ENCODE peak calls at places on chromosomes 4 and X, in ten cellular contexts. M is Panc1, W is endothelial cell of umbilical vein, I is heart left ventricle, V is left lung, D is brain microvascular endothelial cell, G is tibial nerve, O is cardiac muscle cell, H is dorsolateral prefrontal cortex, P is adrenal gland. F is an unnamed sample.

GRCh38 chr4:2798399-2799301 is 5.8 kb downstream of the SH3BP2 start:
- DNase-seq in M (no peak), D (no peak), I (peak; percentile 79), H (peak; percentile 56), W (peak; percentile 83), P (peak; percentile 86), V (peak; percentile 84), O (peak; percentile 72), G (peak; percentile 23), F (no peak)

GRCh38 chr4:32140636-32141035 is 1420.5 kb downstream of the PCDH7 start:
- DNase-seq in D (peak; percentile 82), H (no peak), M (no peak), W (peak; percentile 93), O (peak; percentile 80), I (no peak), P (no peak), V (no peak), G (no peak), F (no peak)

GRCh38 chr4:3174371-3175338 is 74.3 kb upstream of the MSANTD1 start:
- DNase-seq in M (no peak), V (no peak), D (no peak), W (no peak), G (no peak), P (no peak), I (no peak), O (no peak), H (no peak), F (no peak)

GRCh38 chrX:131792356-131792749 is 230.7 kb upstream of the STK26 start:
- DNase-seq in H (peak; percentile 86), V (peak; percentile 88), I (peak; percentile 91), M (peak; percentile 99), O (no peak), G (no peak), W (no peak), P (no peak), D (peak; percentile 87), F (no peak)

GRCh38 chr4:153634737-153635353 is 49.2 kb upstream of the TLR2 start:
- DNase-seq in H (no peak), W (peak; percentile 14), V (no peak), D (no peak), M (no peak), P (no peak), G (no peak), I (no peak), O (peak; percentile 51), F (no peak)

GRCh38 chr4:184836613-184837012 is 10.8 kb upstream of the ACSL1 start:
- DNase-seq in M (no peak), V (no peak), I (no peak), H (no peak), P (no peak), W (no peak), G (no peak), D (no peak), O (no peak), F (no peak)

GRCh38 chrX:72540318-72540717 is 32.3 kb downstream of the HDAC8 start:
- DNase-seq in O (peak; percentile 46), G (no peak), I (no peak), W (peak; percentile 30), H (no peak), P (no peak), M (no peak), V (no peak), D (no peak), F (no peak)

GRCh38 chrX:7019555-7019954 is 128.0 kb upstream of the STS start:
- DNase-seq in V (no peak), I (no peak), M (no peak), D (no peak), H (no peak), O (no peak), P (no peak), G (no peak), W (no peak), F (no peak)

GRCh38 chrX:68761086-68761485 is 67.7 kb upstream of the EFNB1 start:
- DNase-seq in M (no peak), H (no peak), D (no peak), W (no peak), P (no peak), O (no peak), I (no peak), G (no peak), V (no peak), F (no peak)

GRCh38 chrX:68758671-68759070 is 70.2 kb upstream of the EFNB1 start:
- DNase-seq in V (no peak), H (no peak), P (no peak), O (no peak), G (no peak), M (no peak), W (no peak), I (no peak), D (no peak), F (no peak)

GRCh38 chrX:68763481-68763880 is 65.3 kb upstream of the EFNB1 start:
- DNase-seq in I (no peak), G (no peak), M (no peak), V (no peak), P (no peak), H (no peak), W (no peak), O (no peak), D (no peak), F (no peak)

GRCh38 chrX:68757331-68757730 is 71.5 kb upstream of the EFNB1 start:
- DNase-seq in M (no peak), H (no peak), W (no peak), D (no peak), G (no peak), V (no peak), O (no peak), P (no peak), I (no peak), F (no peak)

GRCh38 chrX:68762649-68763268 is 66.1 kb upstream of the EFNB1 start:
- DNase-seq in H (no peak), I (no peak), V (no peak), P (no peak), M (no peak), O (no peak), W (no peak), D (no peak), G (peak; percentile 15), F (no peak)
- H3K27me3 ChIP-seq in H (peaks cover under 1% of the 10 kb centered on the region), I (no peaks in the 10 kb centered on the region), V (no peaks in the 10 kb centered on the region), P (no peaks in the 10 kb centered on the region), M (no peaks in the 10 kb centered on the region), O (no peaks in the 10 kb centered on the region), W (no peaks in the 10 kb centered on the region), D (no peaks in the 10 kb centered on the region), G (no peaks in the 10 kb centered on the region), F (no peaks in the 10 kb centered on the region)

GRCh38 chrX:2967012-2967411 is 37.9 kb upstream of the ARSD start:
- DNase-seq in D (no peak), V (no peak), W (no peak), M (no peak), O (no peak), G (no peak), I (no peak), P (no peak), H (no peak), F (no peak)

GRCh38 chrX:2965965-2966364 is 36.8 kb upstream of the ARSD start:
- DNase-seq in D (no peak), P (no peak), O (no peak), H (no peak), G (no peak), M (no peak), I (no peak), V (no peak), W (no peak), F (no peak)

GRCh38 chrX:2967584-2967983 is 38.4 kb upstream of the ARSD start:
- DNase-seq in P (no peak), D (no peak), G (no peak), V (no peak), O (no peak), I (no peak), W (no peak), M (no peak), H (no peak), F (no peak)

GRCh38 chrX:2969021-2969420 is 37.3 kb upstream of the ARSH start:
- DNase-seq in H (no peak), O (no peak), G (no peak), W (no peak), M (no peak), I (no peak), D (no peak), P (no peak), V (no peak), F (no peak)

DNA sequence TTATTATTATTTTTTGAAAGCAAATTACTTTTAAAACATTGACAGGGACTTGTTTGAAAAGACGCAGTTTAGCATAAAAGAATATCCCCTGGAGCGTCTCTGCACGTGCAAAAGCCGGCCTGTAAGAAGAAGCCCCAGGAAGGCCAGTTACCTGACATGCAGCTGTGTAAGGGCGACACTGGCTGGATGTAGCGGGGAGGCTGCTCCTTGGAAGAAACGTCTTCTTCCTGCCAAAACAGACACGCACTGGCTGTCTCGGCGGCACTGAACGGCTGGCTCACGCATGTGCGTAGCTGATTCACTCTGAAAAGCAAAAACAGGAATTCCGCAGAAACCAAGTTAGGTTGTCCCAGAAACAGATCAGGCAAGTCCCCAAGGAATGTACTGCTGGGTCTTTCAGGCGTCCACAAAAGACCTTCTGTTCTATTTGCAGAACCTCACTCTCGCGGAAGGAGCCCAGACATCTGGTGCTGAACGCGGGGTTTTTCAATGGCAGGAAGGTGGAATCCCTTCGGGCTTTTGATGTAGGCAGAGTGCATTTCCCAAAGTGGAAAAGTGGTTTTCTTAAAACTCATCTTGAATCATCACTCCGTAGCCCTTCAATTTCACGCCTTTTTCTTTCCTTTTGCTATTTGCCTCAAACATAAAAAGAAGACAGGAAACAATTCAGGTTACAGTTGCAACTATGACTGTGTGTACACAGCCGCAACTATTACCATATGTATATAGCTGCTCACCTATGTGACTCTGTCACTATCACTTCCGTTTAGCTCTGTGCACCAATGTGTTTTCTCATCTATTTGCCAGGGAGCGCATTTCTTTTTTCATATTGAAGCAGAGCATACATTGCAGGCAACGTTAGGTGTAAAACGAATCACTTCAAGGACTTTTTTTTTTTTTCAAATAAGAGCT is 38.1 kb upstream of the ARSH start:
- DNase-seq in O (peak; percentile 62), W (peak; percentile 5), P (peak; percentile 53), M (no peak), D (peak; percentile 78), G (peak; percentile 17), V (peak; percentile 35), H (peak; percentile 52), I (no peak), F (no peak)
- TF ChIP-seq CTCF in O (no peak), W (no peak), P (no peak), M (no peak), D (peak; percentile 27), G (no peak), V (no peak), H (no peak), I (no peak), F (no peak)

DNA sequence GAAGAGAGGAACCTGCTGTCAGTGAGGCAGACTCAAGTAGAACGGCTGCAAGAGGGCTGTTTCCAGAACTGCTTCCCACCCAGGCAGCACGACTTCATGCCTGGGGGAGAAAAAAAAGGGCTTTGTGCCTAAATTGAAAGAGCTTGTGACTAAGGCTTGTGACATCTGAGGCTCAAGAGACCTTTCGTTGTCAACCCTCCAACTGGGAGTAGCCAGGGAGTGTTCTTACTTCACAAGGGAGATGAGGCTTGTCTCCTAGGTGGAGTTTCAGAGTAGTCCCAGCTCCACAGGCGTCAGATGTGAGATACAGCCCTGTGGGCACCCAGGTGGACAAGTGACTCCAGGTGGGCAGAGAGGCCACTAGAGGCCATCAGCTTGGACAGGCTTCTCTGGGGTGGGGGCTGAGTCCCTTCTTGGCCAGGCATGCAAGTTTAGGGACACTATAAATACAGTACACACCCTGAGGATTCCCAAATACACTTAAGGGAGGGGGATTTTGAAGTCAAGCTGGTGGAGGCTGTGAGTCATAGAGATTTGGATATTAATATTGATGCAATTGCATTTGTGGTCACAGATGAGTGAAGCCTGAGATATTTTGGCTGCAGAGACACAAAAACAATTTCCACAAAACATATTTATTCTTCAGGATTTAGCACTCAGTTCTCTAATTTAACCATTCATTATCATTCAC is 40.1 kb upstream of the SETD7 start:
- DNase-seq in W (no peak), H (no peak), D (peak; percentile 48), O (peak; percentile 33), G (peak; percentile 30), P (no peak), M (no peak), I (peak; percentile 29), V (no peak), F (no peak)
- H3K27ac ChIP-seq in W (no peak overlapping the region), H (no peak overlapping the region), D (no peak overlapping the region), O (no peak overlapping the region), G (peak overlapping the region; percentile 63), P (no peak overlapping the region), M (no peak overlapping the region), I (no peak overlapping the region), V (no peak overlapping the region), F (no peak overlapping the region)

GRCh38 chr4:7343353-7343655 is 91.4 kb downstream of the PSAPL1 start:
- DNase-seq in P (no peak), V (no peak), W (no peak), I (no peak), G (no peak), H (no peak), O (no peak), M (no peak), D (no peak), F (no peak)
- H3K27me3 ChIP-seq in P (no peaks in the 10 kb centered on the region), V (no peaks in the 10 kb centered on the region), W (no peaks in the 10 kb centered on the region), I (no peaks in the 10 kb centered on the region), G (no peaks in the 10 kb centered on the region), H (no peaks in the 10 kb centered on the region), O (no peaks in the 10 kb centered on the region), M (no peaks in the 10 kb centered on the region), D (no peaks in the 10 kb centered on the region), F (no peaks in the 10 kb centered on the region)

F was measured in CD4-positive, alpha-beta T cell.